ENCODE peak calls at places on chromosomes 11 and 22, in eight cellular contexts. One of them, this sample, is unnamed.
A peak's percentile ranks its signal among the peaks of the same experiment; 100 is the strongest.

GRCh38 chr22:48740731-48741405 is 1086.8 kb downstream of the BRD1 start:
- DNase-seq in CD8-positive, alpha-beta memory T cell: no peak
- DNase-seq in stimulated activated CD4-positive, alpha-beta T cell treated with anti-CD3 and anti-CD28 coated beads, Interleukin-4, amount 100 ng/mL, for 48 hours: no peak
- DNase-seq in H1: no peak
- DNase-seq in AG09309: no peak
- DNase-seq in anterior cingulate cortex: no peak
- DNase-seq in substantia nigra: no peak
- DNase-seq in HTR-8/SVneo: no peak
- DNase-seq in this sample: no peak

GRCh38 chr11:70087446-70088167 is 9.5 kb downstream of the ANO1 start:
- DNase-seq in CD8-positive, alpha-beta memory T cell: no peak
- DNase-seq in stimulated activated CD4-positive, alpha-beta T cell treated with anti-CD3 and anti-CD28 coated beads, Interleukin-4, amount 100 ng/mL, for 48 hours: no peak
- DNase-seq in H1: no peak
- DNase-seq in AG09309: no peak
- DNase-seq in anterior cingulate cortex: no peak
- DNase-seq in substantia nigra: no peak
- DNase-seq in HTR-8/SVneo: no peak
- DNase-seq in this sample: no peak

GRCh38 chr11:30760341-30760740 is 174.2 kb upstream of the MPPED2 start:
- DNase-seq in CD8-positive, alpha-beta memory T cell: no peak
- DNase-seq in stimulated activated CD4-positive, alpha-beta T cell treated with anti-CD3 and anti-CD28 coated beads, Interleukin-4, amount 100 ng/mL, for 48 hours: no peak
- DNase-seq in H1: no peak
- DNase-seq in AG09309: no peak
- DNase-seq in anterior cingulate cortex: no peak
- DNase-seq in substantia nigra: no peak
- DNase-seq in HTR-8/SVneo: no peak
- DNase-seq in this sample: no peak

GRCh38 chr11:69422645-69423044 is 58.8 kb upstream of the LINC01488 start:
- DNase-seq in CD8-positive, alpha-beta memory T cell: no peak
- DNase-seq in stimulated activated CD4-positive, alpha-beta T cell treated with anti-CD3 and anti-CD28 coated beads, Interleukin-4, amount 100 ng/mL, for 48 hours: no peak
- DNase-seq in H1: no peak
- DNase-seq in AG09309: no peak
- DNase-seq in anterior cingulate cortex: no peak
- DNase-seq in substantia nigra: no peak
- DNase-seq in HTR-8/SVneo: no peak
- DNase-seq in this sample: no peak

GRCh38 chr11:73913472-73913871 is 36.7 kb downstream of the PAAF1 start:
- DNase-seq in CD8-positive, alpha-beta memory T cell: no peak
- DNase-seq in stimulated activated CD4-positive, alpha-beta T cell treated with anti-CD3 and anti-CD28 coated beads, Interleukin-4, amount 100 ng/mL, for 48 hours: no peak
- DNase-seq in H1: no peak
- DNase-seq in AG09309: no peak
- DNase-seq in anterior cingulate cortex: no peak
- DNase-seq in substantia nigra: no peak
- DNase-seq in HTR-8/SVneo: no peak
- DNase-seq in this sample: no peak

GRCh38 chr11:62444271-62444833 is 25.5 kb downstream of the SCGB1A1 start:
- DNase-seq in CD8-positive, alpha-beta memory T cell: no peak
- DNase-seq in stimulated activated CD4-positive, alpha-beta T cell treated with anti-CD3 and anti-CD28 coated beads, Interleukin-4, amount 100 ng/mL, for 48 hours: peak; percentile 24
- DNase-seq in H1: no peak
- DNase-seq in AG09309: no peak
- DNase-seq in anterior cingulate cortex: peak; percentile 79
- DNase-seq in substantia nigra: peak; percentile 71
- DNase-seq in HTR-8/SVneo: no peak
- DNase-seq in this sample: no peak

GRCh38 chr11:74169736-74170458 is 905 bp downstream of the C2CD3 start:
- DNase-seq in CD8-positive, alpha-beta memory T cell: no peak
- DNase-seq in stimulated activated CD4-positive, alpha-beta T cell treated with anti-CD3 and anti-CD28 coated beads, Interleukin-4, amount 100 ng/mL, for 48 hours: no peak
- DNase-seq in H1: no peak
- DNase-seq in AG09309: no peak
- DNase-seq in anterior cingulate cortex: no peak
- DNase-seq in substantia nigra: no peak
- DNase-seq in HTR-8/SVneo: no peak
- DNase-seq in this sample: no peak

GRCh38 chr11:78290293-78291176 is 101.8 kb downstream of the USP35 start:
- DNase-seq in CD8-positive, alpha-beta memory T cell: no peak
- DNase-seq in stimulated activated CD4-positive, alpha-beta T cell treated with anti-CD3 and anti-CD28 coated beads, Interleukin-4, amount 100 ng/mL, for 48 hours: no peak
- DNase-seq in H1: no peak
- DNase-seq in AG09309: peak; percentile 52
- DNase-seq in anterior cingulate cortex: peak; percentile 15
- DNase-seq in substantia nigra: no peak
- DNase-seq in HTR-8/SVneo: peak; percentile 32
- DNase-seq in this sample: peak; percentile 16

GRCh38 chr11:33753304-33753703 is 17.1 kb upstream of the CD59 start:
- DNase-seq in CD8-positive, alpha-beta memory T cell: no peak
- DNase-seq in stimulated activated CD4-positive, alpha-beta T cell treated with anti-CD3 and anti-CD28 coated beads, Interleukin-4, amount 100 ng/mL, for 48 hours: no peak
- DNase-seq in H1: no peak
- DNase-seq in AG09309: no peak
- DNase-seq in anterior cingulate cortex: no peak
- DNase-seq in substantia nigra: no peak
- DNase-seq in HTR-8/SVneo: no peak
- DNase-seq in this sample: no peak

GRCh38 chr22:24338701-24339451 is 68.2 kb downstream of the SPECC1L start:
- DNase-seq in CD8-positive, alpha-beta memory T cell: no peak
- DNase-seq in stimulated activated CD4-positive, alpha-beta T cell treated with anti-CD3 and anti-CD28 coated beads, Interleukin-4, amount 100 ng/mL, for 48 hours: no peak
- DNase-seq in H1: no peak
- DNase-seq in AG09309: no peak
- DNase-seq in anterior cingulate cortex: no peak
- DNase-seq in substantia nigra: no peak
- DNase-seq in HTR-8/SVneo: no peak
- DNase-seq in this sample: no peak

GRCh38 chr22:42294034-42294985 is 23.9 kb upstream of the TCF20 start:
- DNase-seq in CD8-positive, alpha-beta memory T cell: no peak
- DNase-seq in stimulated activated CD4-positive, alpha-beta T cell treated with anti-CD3 and anti-CD28 coated beads, Interleukin-4, amount 100 ng/mL, for 48 hours: no peak
- DNase-seq in H1: no peak
- DNase-seq in AG09309: no peak
- DNase-seq in anterior cingulate cortex: no peak
- DNase-seq in substantia nigra: no peak
- DNase-seq in HTR-8/SVneo: peak; percentile 22
- DNase-seq in this sample: no peak

GRCh38 chr22:27331526-27332281 is 469.9 kb downstream of the MN1 start:
- DNase-seq in CD8-positive, alpha-beta memory T cell: no peak
- DNase-seq in stimulated activated CD4-positive, alpha-beta T cell treated with anti-CD3 and anti-CD28 coated beads, Interleukin-4, amount 100 ng/mL, for 48 hours: no peak
- DNase-seq in H1: no peak
- DNase-seq in AG09309: peak; percentile 21
- DNase-seq in anterior cingulate cortex: peak; percentile 25
- DNase-seq in substantia nigra: peak; percentile 27
- DNase-seq in HTR-8/SVneo: peak; percentile 35
- DNase-seq in this sample: no peak

GRCh38 chr11:60748225-60748624 is 8.4 kb upstream of the MS4A15 start:
- DNase-seq in CD8-positive, alpha-beta memory T cell: no peak
- DNase-seq in stimulated activated CD4-positive, alpha-beta T cell treated with anti-CD3 and anti-CD28 coated beads, Interleukin-4, amount 100 ng/mL, for 48 hours: no peak
- DNase-seq in H1: no peak
- DNase-seq in AG09309: no peak
- DNase-seq in anterior cingulate cortex: no peak
- DNase-seq in substantia nigra: no peak
- DNase-seq in HTR-8/SVneo: no peak
- DNase-seq in this sample: no peak

GRCh38 chr11:130452941-130453340 is 4.5 kb downstream of the ADAMTS15 start:
- DNase-seq in CD8-positive, alpha-beta memory T cell: no peak
- DNase-seq in stimulated activated CD4-positive, alpha-beta T cell treated with anti-CD3 and anti-CD28 coated beads, Interleukin-4, amount 100 ng/mL, for 48 hours: no peak
- DNase-seq in H1: no peak
- DNase-seq in AG09309: no peak
- DNase-seq in anterior cingulate cortex: no peak
- DNase-seq in substantia nigra: no peak
- DNase-seq in HTR-8/SVneo: no peak
- DNase-seq in this sample: no peak

GRCh38 chr22:32644252-32645100 is 157.0 kb upstream of the TIMP3 start:
- DNase-seq in CD8-positive, alpha-beta memory T cell: no peak
- DNase-seq in stimulated activated CD4-positive, alpha-beta T cell treated with anti-CD3 and anti-CD28 coated beads, Interleukin-4, amount 100 ng/mL, for 48 hours: no peak
- DNase-seq in H1: no peak
- DNase-seq in AG09309: no peak
- DNase-seq in anterior cingulate cortex: no peak
- DNase-seq in substantia nigra: no peak
- DNase-seq in HTR-8/SVneo: no peak
- DNase-seq in this sample: no peak

GRCh38 chr22:47996446-47996857 is 1234.0 kb downstream of the TBC1D22A start:
- DNase-seq in CD8-positive, alpha-beta memory T cell: no peak
- DNase-seq in stimulated activated CD4-positive, alpha-beta T cell treated with anti-CD3 and anti-CD28 coated beads, Interleukin-4, amount 100 ng/mL, for 48 hours: no peak
- DNase-seq in H1: no peak
- DNase-seq in AG09309: no peak
- DNase-seq in anterior cingulate cortex: no peak
- DNase-seq in substantia nigra: no peak
- DNase-seq in HTR-8/SVneo: no peak
- DNase-seq in this sample: no peak

GRCh38 chr11:125350206-125351044 is 145.6 kb downstream of the FEZ1 start:
- DNase-seq in CD8-positive, alpha-beta memory T cell: no peak
- DNase-seq in stimulated activated CD4-positive, alpha-beta T cell treated with anti-CD3 and anti-CD28 coated beads, Interleukin-4, amount 100 ng/mL, for 48 hours: no peak
- DNase-seq in H1: no peak
- DNase-seq in AG09309: no peak
- DNase-seq in anterior cingulate cortex: no peak
- DNase-seq in substantia nigra: no peak
- DNase-seq in HTR-8/SVneo: no peak
- DNase-seq in this sample: no peak

GRCh38 chr22:26393929-26394328 is 35.1 kb upstream of the ASPHD2 start:
- DNase-seq in CD8-positive, alpha-beta memory T cell: no peak
- DNase-seq in stimulated activated CD4-positive, alpha-beta T cell treated with anti-CD3 and anti-CD28 coated beads, Interleukin-4, amount 100 ng/mL, for 48 hours: no peak
- DNase-seq in H1: no peak
- DNase-seq in AG09309: no peak
- DNase-seq in anterior cingulate cortex: no peak
- DNase-seq in substantia nigra: no peak
- DNase-seq in HTR-8/SVneo: no peak
- DNase-seq in this sample: no peak

GRCh38 chr11:46504817-46505613 is 88.8 kb downstream of the AMBRA1 start:
- DNase-seq in CD8-positive, alpha-beta memory T cell: no peak
- DNase-seq in stimulated activated CD4-positive, alpha-beta T cell treated with anti-CD3 and anti-CD28 coated beads, Interleukin-4, amount 100 ng/mL, for 48 hours: no peak
- DNase-seq in H1: no peak
- DNase-seq in AG09309: no peak
- DNase-seq in anterior cingulate cortex: no peak
- DNase-seq in substantia nigra: no peak
- DNase-seq in HTR-8/SVneo: no peak
- DNase-seq in this sample: no peak

GRCh38 chr22:39178206-39179111 is 26.0 kb upstream of the CBX7 start:
- DNase-seq in CD8-positive, alpha-beta memory T cell: no peak
- DNase-seq in stimulated activated CD4-positive, alpha-beta T cell treated with anti-CD3 and anti-CD28 coated beads, Interleukin-4, amount 100 ng/mL, for 48 hours: no peak
- DNase-seq in H1: no peak
- DNase-seq in AG09309: no peak
- DNase-seq in anterior cingulate cortex: no peak
- DNase-seq in substantia nigra: no peak
- DNase-seq in HTR-8/SVneo: no peak
- DNase-seq in this sample: peak; percentile 57

GRCh38 chr11:4664791-4665190 is 21.0 kb downstream of the OR51E1 start:
- DNase-seq in CD8-positive, alpha-beta memory T cell: no peak
- DNase-seq in stimulated activated CD4-positive, alpha-beta T cell treated with anti-CD3 and anti-CD28 coated beads, Interleukin-4, amount 100 ng/mL, for 48 hours: no peak
- DNase-seq in H1: no peak
- DNase-seq in AG09309: no peak
- DNase-seq in anterior cingulate cortex: no peak
- DNase-seq in substantia nigra: no peak
- DNase-seq in HTR-8/SVneo: peak; percentile 41
- DNase-seq in this sample: no peak

GRCh38 chr22:25666308-25666707 is 75.7 kb upstream of the MYO18B start:
- DNase-seq in CD8-positive, alpha-beta memory T cell: no peak
- DNase-seq in stimulated activated CD4-positive, alpha-beta T cell treated with anti-CD3 and anti-CD28 coated beads, Interleukin-4, amount 100 ng/mL, for 48 hours: no peak
- DNase-seq in H1: no peak
- DNase-seq in AG09309: no peak
- DNase-seq in anterior cingulate cortex: no peak
- DNase-seq in substantia nigra: no peak
- DNase-seq in HTR-8/SVneo: no peak
- DNase-seq in this sample: no peak

GRCh38 chr11:80872116-80872728 is 1431.4 kb upstream of the TENM4 start:
- DNase-seq in CD8-positive, alpha-beta memory T cell: no peak
- DNase-seq in stimulated activated CD4-positive, alpha-beta T cell treated with anti-CD3 and anti-CD28 coated beads, Interleukin-4, amount 100 ng/mL, for 48 hours: no peak
- DNase-seq in H1: no peak
- DNase-seq in AG09309: no peak
- DNase-seq in anterior cingulate cortex: no peak
- DNase-seq in substantia nigra: no peak
- DNase-seq in HTR-8/SVneo: no peak
- DNase-seq in this sample: no peak

GRCh38 chr22:43745783-43746356 is 66.2 kb downstream of the EFCAB6 start:
- DNase-seq in CD8-positive, alpha-beta memory T cell: no peak
- DNase-seq in stimulated activated CD4-positive, alpha-beta T cell treated with anti-CD3 and anti-CD28 coated beads, Interleukin-4, amount 100 ng/mL, for 48 hours: no peak
- DNase-seq in H1: no peak
- DNase-seq in AG09309: no peak
- DNase-seq in anterior cingulate cortex: no peak
- DNase-seq in substantia nigra: no peak
- DNase-seq in HTR-8/SVneo: no peak
- DNase-seq in this sample: no peak

GRCh38 chr11:60927600-60927999 is 3.3 kb downstream of the TMEM132A start:
- DNase-seq in CD8-positive, alpha-beta memory T cell: no peak
- DNase-seq in stimulated activated CD4-positive, alpha-beta T cell treated with anti-CD3 and anti-CD28 coated beads, Interleukin-4, amount 100 ng/mL, for 48 hours: no peak
- DNase-seq in H1: no peak
- DNase-seq in AG09309: no peak
- DNase-seq in anterior cingulate cortex: no peak
- DNase-seq in substantia nigra: no peak
- DNase-seq in HTR-8/SVneo: no peak
- DNase-seq in this sample: no peak

GRCh38 chr11:68117896-68118470 is 3.2 kb downstream of the CHKA start:
- DNase-seq in CD8-positive, alpha-beta memory T cell: no peak
- DNase-seq in stimulated activated CD4-positive, alpha-beta T cell treated with anti-CD3 and anti-CD28 coated beads, Interleukin-4, amount 100 ng/mL, for 48 hours: no peak
- DNase-seq in H1: no peak
- DNase-seq in AG09309: no peak
- DNase-seq in anterior cingulate cortex: no peak
- DNase-seq in substantia nigra: no peak
- DNase-seq in HTR-8/SVneo: no peak
- DNase-seq in this sample: no peak

GRCh38 chr11:23974046-23974445 is 522.8 kb upstream of the LUZP2 start:
- DNase-seq in CD8-positive, alpha-beta memory T cell: no peak
- DNase-seq in stimulated activated CD4-positive, alpha-beta T cell treated with anti-CD3 and anti-CD28 coated beads, Interleukin-4, amount 100 ng/mL, for 48 hours: no peak
- DNase-seq in H1: no peak
- DNase-seq in AG09309: no peak
- DNase-seq in anterior cingulate cortex: no peak
- DNase-seq in substantia nigra: no peak
- DNase-seq in HTR-8/SVneo: no peak
- DNase-seq in this sample: no peak

GRCh38 chr22:43553451-43554258 is 141.8 kb downstream of the MPPED1 start:
- DNase-seq in CD8-positive, alpha-beta memory T cell: no peak
- DNase-seq in stimulated activated CD4-positive, alpha-beta T cell treated with anti-CD3 and anti-CD28 coated beads, Interleukin-4, amount 100 ng/mL, for 48 hours: no peak
- DNase-seq in H1: no peak
- DNase-seq in AG09309: no peak
- DNase-seq in anterior cingulate cortex: no peak
- DNase-seq in substantia nigra: no peak
- DNase-seq in HTR-8/SVneo: no peak
- DNase-seq in this sample: no peak

GRCh38 chr11:57899378-57899777 is 124.3 kb upstream of the OR9Q1 start:
- DNase-seq in CD8-positive, alpha-beta memory T cell: no peak
- DNase-seq in stimulated activated CD4-positive, alpha-beta T cell treated with anti-CD3 and anti-CD28 coated beads, Interleukin-4, amount 100 ng/mL, for 48 hours: no peak
- DNase-seq in H1: no peak
- DNase-seq in AG09309: no peak
- DNase-seq in anterior cingulate cortex: no peak
- DNase-seq in substantia nigra: no peak
- DNase-seq in HTR-8/SVneo: no peak
- DNase-seq in this sample: no peak

GRCh38 chr22:21450320-21450831 is 16.8 kb upstream of the TMEM191C start:
- DNase-seq in CD8-positive, alpha-beta memory T cell: no peak
- DNase-seq in stimulated activated CD4-positive, alpha-beta T cell treated with anti-CD3 and anti-CD28 coated beads, Interleukin-4, amount 100 ng/mL, for 48 hours: no peak
- DNase-seq in H1: no peak
- DNase-seq in AG09309: no peak
- DNase-seq in anterior cingulate cortex: no peak
- DNase-seq in substantia nigra: no peak
- DNase-seq in HTR-8/SVneo: no peak
- DNase-seq in this sample: no peak

GRCh38 chr11:90343670-90344069 is 120.8 kb upstream of the CHORDC1 start:
- DNase-seq in CD8-positive, alpha-beta memory T cell: no peak
- DNase-seq in stimulated activated CD4-positive, alpha-beta T cell treated with anti-CD3 and anti-CD28 coated beads, Interleukin-4, amount 100 ng/mL, for 48 hours: no peak
- DNase-seq in H1: no peak
- DNase-seq in AG09309: no peak
- DNase-seq in anterior cingulate cortex: no peak
- DNase-seq in substantia nigra: no peak
- DNase-seq in HTR-8/SVneo: no peak
- DNase-seq in this sample: no peak

GRCh38 chr11:130159657-130160459 is at the start of gene ST14:
- DNase-seq in CD8-positive, alpha-beta memory T cell: no peak
- DNase-seq in stimulated activated CD4-positive, alpha-beta T cell treated with anti-CD3 and anti-CD28 coated beads, Interleukin-4, amount 100 ng/mL, for 48 hours: no peak
- DNase-seq in H1: no peak
- DNase-seq in AG09309: no peak
- DNase-seq in anterior cingulate cortex: no peak
- DNase-seq in substantia nigra: no peak
- DNase-seq in HTR-8/SVneo: no peak
- DNase-seq in this sample: no peak

GRCh38 chr22:20084547-20085413 is 4.7 kb downstream of the DGCR8 start:
- DNase-seq in CD8-positive, alpha-beta memory T cell: no peak
- DNase-seq in stimulated activated CD4-positive, alpha-beta T cell treated with anti-CD3 and anti-CD28 coated beads, Interleukin-4, amount 100 ng/mL, for 48 hours: no peak
- DNase-seq in H1: no peak
- DNase-seq in AG09309: no peak
- DNase-seq in anterior cingulate cortex: no peak
- DNase-seq in substantia nigra: no peak
- DNase-seq in HTR-8/SVneo: no peak
- DNase-seq in this sample: no peak

GRCh38 chr11:133712235-133712634 is 133.1 kb downstream of the SPATA19 start:
- DNase-seq in CD8-positive, alpha-beta memory T cell: no peak
- DNase-seq in stimulated activated CD4-positive, alpha-beta T cell treated with anti-CD3 and anti-CD28 coated beads, Interleukin-4, amount 100 ng/mL, for 48 hours: no peak
- DNase-seq in H1: no peak
- DNase-seq in AG09309: no peak
- DNase-seq in anterior cingulate cortex: no peak
- DNase-seq in substantia nigra: no peak
- DNase-seq in HTR-8/SVneo: no peak
- DNase-seq in this sample: no peak